ENCODE peak calls at places on chromosomes 16 and 17, in five cellular contexts. R, Q, I, W and F are unnamed samples.

GRCh38 chr16:84593825-84594724 is 23.8 kb downstream of the COTL1 start:
- DNase-seq in R (peak; percentile 41), Q (no peak), I (peak; percentile 85), W (no peak), F (peak; percentile 26)

GRCh38 chr17:66438101-66438500 is 135.7 kb downstream of the PRKCA start:
- DNase-seq in R (no peak), Q (no peak), I (no peak), W (no peak), F (no peak)

GRCh38 chr17:42010898-42011516 is 6.2 kb downstream of the DNAJC7 start:
- DNase-seq in R (no peak), Q (no peak), I (no peak), W (peak; percentile 49), F (peak; percentile 0)

GRCh38 chr17:15289285-15290185 is 24.4 kb upstream of the PMP22 start:
- DNase-seq in R (no peak), Q (no peak), I (no peak), W (peak; percentile 44), F (no peak)

GRCh38 chr17:49021095-49021767 is 24.0 kb downstream of the IGF2BP1 start:
- DNase-seq in R (no peak), Q (no peak), I (no peak), W (peak; percentile 50), F (no peak)

GRCh38 chr16:24634919-24635318 is 94.5 kb upstream of the TNRC6A start:
- DNase-seq in R (no peak), Q (no peak), I (no peak), W (no peak), F (no peak)

GRCh38 chr17:16273499-16273898 is 56.5 kb downstream of the PIGL start:
- DNase-seq in R (no peak), Q (no peak), I (no peak), W (peak; percentile 48), F (no peak)

GRCh38 chr17:17846645-17847044 is 9.9 kb upstream of the SREBF1 start:
- DNase-seq in R (no peak), Q (no peak), I (no peak), W (no peak), F (no peak)

GRCh38 chr16:27405546-27406451 is 3.8 kb downstream of the IL21R start:
- DNase-seq in R (peak; percentile 73), Q (no peak), I (peak; percentile 39), W (no peak), F (no peak)

GRCh38 chr16:85302848-85303353 is 190.6 kb upstream of the CIBAR2 start:
- DNase-seq in R (no peak), Q (no peak), I (no peak), W (no peak), F (no peak)

GRCh38 chr17:29572691-29573557 is 4.4 kb downstream of the TP53I13 start:
- DNase-seq in R (peak; percentile 58), Q (no peak), I (peak; percentile 84), W (peak; percentile 42), F (no peak)

GRCh38 chr17:57619061-57619937 is 125.8 kb downstream of the CCDC182 start:
- DNase-seq in R (no peak), Q (no peak), I (no peak), W (peak; percentile 71), F (no peak)

GRCh38 chr16:11020792-11021440 is 76.6 kb downstream of the CLEC16A start:
- DNase-seq in R (no peak), Q (no peak), I (no peak), W (no peak), F (no peak)